ENCODE peak calls at places on chromosomes 5 and 9, in four cellular contexts. J is ovary, D is sigmoid colon, R is stomach. N is an unnamed sample.
A peak's percentile ranks its signal among the peaks of the same experiment; 100 is the strongest.

GRCh38 chr5:115209279-115209678 is 39.6 kb upstream of the TRIM36 start:
- DNase-seq in R (no peak), D (no peak), J (no peak), N (peak; percentile 62)

GRCh38 chr9:20319641-20320337 is 302.5 kb downstream of the MLLT3 start:
- DNase-seq in J (no peak), D (no peak), R (no peak), N (no peak)

GRCh38 chr9:79684059-79684458 is 112.3 kb downstream of the TLE4 start:
- DNase-seq in D (no peak), R (no peak), J (no peak), N (no peak)

GRCh38 chr5:63805151-63805550 is 157.1 kb downstream of the HTR1A start:
- DNase-seq in R (no peak), D (no peak), J (no peak), N (no peak)

GRCh38 chr5:36156124-36156601 is 4.3 kb downstream of the SKP2 start:
- DNase-seq in D (no peak), R (no peak), J (no peak), N (no peak)

GRCh38 chr9:71628247-71628646 is 140.1 kb downstream of the CEMIP2 start:
- DNase-seq in R (no peak), D (no peak), J (no peak), N (no peak)

GRCh38 chr5:146426853-146427618 is 20.1 kb upstream of the TCERG1 start:
- DNase-seq in J (no peak), D (no peak), R (no peak), N (no peak)

GRCh38 chr5:140362875-140363630 is 3.1 kb downstream of the SLC4A9 start:
- DNase-seq in R (peak; percentile 88), J (peak; percentile 78), D (peak; percentile 83), N (peak; percentile 86)

DNA sequence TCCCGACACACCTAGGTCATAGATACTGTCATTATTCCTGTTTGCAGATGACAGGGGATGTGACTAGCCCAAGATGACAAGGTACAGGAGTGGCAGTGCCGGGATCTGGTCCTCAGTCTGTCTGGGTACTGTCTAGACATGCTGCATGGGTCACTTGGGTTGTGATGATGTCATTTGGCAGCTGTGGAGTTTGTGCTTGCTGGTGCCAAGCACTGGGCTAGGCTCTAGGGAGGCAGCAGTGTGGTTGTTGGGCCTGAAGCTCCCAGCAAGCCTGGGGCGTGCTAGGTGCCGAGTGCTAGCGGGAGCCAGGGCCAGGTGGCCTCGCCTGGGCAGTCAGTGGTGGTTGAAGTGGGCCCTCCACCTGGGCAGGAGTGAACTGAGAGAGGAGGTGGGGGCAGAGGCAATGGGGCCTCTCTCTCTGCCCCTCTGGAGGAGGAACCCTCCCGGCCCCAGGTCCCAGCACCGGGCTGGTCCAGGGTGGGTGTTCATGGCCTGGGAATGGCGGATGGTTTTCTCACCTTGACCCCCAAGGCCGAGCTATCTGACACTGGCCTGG is 8.8 kb upstream of the ASB6 start:
- DNase-seq in R (no peak), D (no peak), J (no peak), N (no peak)
- H3K27ac ChIP-seq in R (no peak overlapping the region), D (no peak overlapping the region), J (no peak overlapping the region), N (no peak overlapping the region)

GRCh38 chr9:89698606-89699005 is 93.8 kb downstream of the GADD45G start:
- DNase-seq in J (no peak), D (no peak), R (no peak), N (no peak)

GRCh38 chr9:89705651-89706050 is 100.8 kb downstream of the GADD45G start:
- DNase-seq in R (no peak), D (no peak), J (no peak), N (no peak)

GRCh38 chr9:89702401-89702800 is 97.6 kb downstream of the GADD45G start:
- DNase-seq in R (no peak), D (no peak), J (no peak), N (no peak)

GRCh38 chr9:89699646-89700045 is 94.8 kb downstream of the GADD45G start:
- DNase-seq in R (no peak), J (no peak), D (no peak), N (no peak)

DNA sequence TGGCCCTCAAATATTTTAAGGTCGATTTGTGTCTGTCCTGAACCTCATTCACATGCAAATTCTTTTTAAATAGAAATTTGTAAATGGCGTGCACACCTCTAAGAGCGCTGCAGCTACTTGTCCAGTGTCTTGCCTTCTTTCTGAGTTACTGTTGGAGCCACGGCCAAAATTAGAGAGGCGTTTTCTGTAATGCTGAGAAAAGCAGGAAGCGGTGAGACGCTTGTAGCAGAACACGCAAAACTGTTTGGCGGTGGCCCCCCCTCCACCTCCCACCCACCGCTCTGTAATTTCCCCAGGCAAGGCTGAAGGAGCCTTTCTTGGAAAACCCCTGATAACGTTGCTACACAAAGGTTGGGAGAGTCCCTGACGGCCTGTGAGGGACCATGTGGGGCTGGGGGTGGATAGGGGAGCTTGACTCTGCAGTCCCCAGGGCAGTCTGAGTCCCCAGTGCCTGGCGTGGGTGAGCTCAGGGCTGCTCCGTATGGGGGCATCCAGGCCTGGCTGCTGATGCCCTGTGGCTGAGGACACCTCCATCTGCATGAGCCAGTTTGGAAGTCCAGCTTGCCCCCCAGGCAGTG is 96.5 kb downstream of the GADD45G start:
- DNase-seq in D (no peak), R (no peak), J (no peak), N (no peak)
- TF ChIP-seq POLR2A in D (no peak), R (no peak), J (no peak), N (no peak)

GRCh38 chr9:137192448-137192780 is 3.9 kb downstream of the SSNA1 start:
- DNase-seq in J (no peak), D (no peak), R (no peak), N (no peak)

GRCh38 chr9:137194388-137194787 is 5.9 kb downstream of the SSNA1 start:
- DNase-seq in D (no peak), J (no peak), R (peak; percentile 93), N (peak; percentile 68)

GRCh38 chr9:137192859-137193258 is 4.4 kb downstream of the SSNA1 start:
- DNase-seq in D (no peak), R (no peak), J (no peak), N (no peak)

GRCh38 chr9:137194909-137195308 is 5.6 kb downstream of the TPRN start:
- DNase-seq in D (no peak), R (peak; percentile 92), J (no peak), N (no peak)

DNA sequence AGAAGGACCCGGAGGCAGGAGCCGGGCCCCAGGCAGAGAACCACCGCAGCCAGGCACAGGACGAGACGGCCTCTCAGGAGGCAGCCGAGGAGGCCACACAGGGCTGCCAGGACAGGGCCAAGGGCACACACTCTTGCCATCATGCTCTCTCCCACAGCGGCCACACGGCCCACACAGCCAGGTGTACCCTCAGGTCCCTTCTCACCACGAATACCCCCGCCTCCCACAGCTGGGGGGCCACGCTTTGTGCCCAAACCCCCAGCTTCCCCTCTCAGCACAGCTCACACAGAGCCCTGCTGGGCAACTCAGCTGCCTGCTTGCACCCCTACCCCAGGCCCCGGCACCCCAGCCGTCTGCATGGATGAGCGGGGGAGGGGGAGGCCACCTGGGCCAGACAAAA is 5.3 kb downstream of the SSNA1 start:
- DNase-seq in J (no peak), D (no peak), R (no peak), N (no peak)
- H3K27ac ChIP-seq in J (no peak overlapping the region), D (no peak overlapping the region), R (peak overlapping the region; percentile 88), N (no peak overlapping the region)

DNA sequence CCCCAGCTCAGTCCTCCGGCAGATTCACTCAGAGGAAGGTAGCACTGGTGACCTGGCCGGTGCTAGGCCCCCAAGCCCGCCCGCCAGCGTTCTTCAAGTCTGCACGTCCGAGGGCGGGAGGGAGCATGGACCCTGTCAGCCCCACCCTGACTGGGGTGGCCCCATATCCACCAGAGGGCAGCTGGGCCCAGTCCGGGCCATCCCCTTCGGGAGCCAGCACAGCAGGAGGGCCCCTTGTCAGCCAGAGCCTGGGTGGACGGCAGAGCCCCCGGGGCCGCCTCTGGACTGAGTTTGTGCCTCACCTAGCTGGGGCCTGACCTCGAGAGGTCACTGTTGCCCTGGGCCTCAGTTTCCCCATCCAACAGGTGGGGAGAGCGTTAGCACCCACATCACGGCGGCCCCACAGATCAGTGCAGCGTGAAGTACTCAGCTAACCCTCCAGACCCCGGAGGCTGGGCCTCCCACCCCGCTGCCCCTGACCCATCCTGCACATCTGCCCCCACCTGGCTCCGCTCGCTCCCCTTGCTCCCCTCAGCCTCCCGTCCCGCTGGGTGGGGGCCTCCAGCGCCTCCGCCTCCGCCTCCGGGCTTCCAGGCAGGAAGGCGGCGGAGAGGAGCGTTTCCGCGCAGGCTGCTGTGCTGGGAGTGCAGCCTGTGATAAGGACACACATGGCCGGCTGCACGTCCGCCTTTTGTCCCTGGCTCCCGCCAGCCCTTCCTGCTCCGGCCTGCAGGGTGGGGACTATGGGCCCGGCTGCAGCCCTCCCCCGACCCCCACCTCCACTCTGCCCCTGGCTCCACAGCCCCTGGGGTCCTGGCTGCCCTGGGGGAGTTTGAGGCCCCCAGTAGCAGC is 16.6 kb upstream of the EGFL7 start:
- DNase-seq in R (peak; percentile 64), D (no peak), J (peak; percentile 52), N (peak; percentile 76)
- TF ChIP-seq POLR2A in R (no peak), D (no peak), J (no peak), N (no peak)

DNA sequence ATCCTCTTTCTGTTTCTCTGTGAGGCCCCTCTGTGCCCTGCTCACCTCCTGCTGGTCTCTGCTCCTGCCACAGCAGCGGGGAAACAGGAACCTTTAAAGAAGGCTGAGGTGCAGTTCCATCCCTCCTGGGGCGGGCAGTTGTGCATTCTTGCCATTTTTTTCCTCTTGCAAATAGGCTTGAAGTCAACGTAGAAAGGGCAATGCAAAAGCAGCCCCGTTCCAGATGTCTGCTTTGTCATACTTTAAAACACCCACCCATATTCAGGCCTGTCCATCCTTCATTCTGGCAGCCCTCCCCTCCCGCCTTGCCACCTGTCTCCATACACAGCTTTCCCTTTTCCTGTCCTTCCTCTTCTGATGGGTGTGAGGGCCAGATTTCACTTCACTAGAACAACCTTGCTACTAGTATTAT is 65.4 kb upstream of the KLF9 start:
- DNase-seq in D (peak; percentile 72), J (peak; percentile 47), R (peak; percentile 34), N (no peak)
- H3K27ac ChIP-seq in D (peak overlapping the region; percentile 93), J (peak overlapping the region; percentile 81), R (peak overlapping the region; percentile 93), N (peak overlapping the region; percentile 32)

DNA sequence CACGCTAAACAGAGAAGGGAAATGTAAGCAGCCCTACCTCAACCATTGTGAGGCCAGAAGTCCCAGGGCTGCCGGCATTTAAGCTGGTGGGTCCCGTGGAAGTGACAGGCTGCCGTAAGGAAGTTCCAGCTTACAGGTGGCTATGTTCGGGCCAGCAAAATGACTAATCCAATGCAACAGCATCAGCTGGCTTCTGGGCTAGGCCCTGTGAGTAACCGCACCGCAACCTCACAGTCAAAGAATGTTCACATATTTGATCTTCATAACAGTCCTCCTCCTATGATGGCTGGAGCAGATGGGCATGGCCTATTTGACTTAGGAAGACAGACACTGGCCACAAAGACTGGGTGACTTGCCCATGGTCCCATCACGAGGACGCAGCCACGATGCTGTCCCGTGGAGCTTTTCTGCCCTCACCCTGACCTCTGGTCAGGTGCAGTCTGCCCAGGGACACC is 88.2 kb downstream of the LIFR start:
- DNase-seq in J (peak; percentile 74), R (no peak), D (peak; percentile 82), N (no peak)
- TF ChIP-seq POLR2A in J (no peak), R (no peak), D (no peak), N (no peak)

GRCh38 chr9:128034821-128035764 is 32.0 kb downstream of the NAIF1 start:
- DNase-seq in J (peak; percentile 78), D (peak; percentile 91), R (peak; percentile 73), N (peak; percentile 81)
- H3K27ac ChIP-seq in J (no peak overlapping the region), D (no peak overlapping the region), R (no peak overlapping the region), N (no peak overlapping the region)

GRCh38 chr5:95647886-95648860 is 1.6 kb downstream of the RFESD start:
- DNase-seq in J (no peak), R (no peak), D (no peak), N (no peak)
- TF ChIP-seq POLR2A in J (no peak), R (no peak), D (no peak), N (no peak)

N was measured in adrenal gland.